ENCODE peak calls at places on chromosomes 5 and 9, in six cellular contexts. A, X, Y, K, F and C are unnamed samples.
A peak's percentile ranks its signal among the peaks of the same experiment; 100 is the strongest.

GRCh38 chr5:123518111-123518510 is 6.1 kb downstream of the CSNK1G3 start:
- DNase-seq in A (no peak), X (no peak), Y (no peak), K (no peak), F (no peak), C (no peak)

GRCh38 chr5:142664634-142665033 is 21.3 kb downstream of the FGF1 start:
- DNase-seq in A (no peak), X (no peak), Y (no peak), K (no peak), F (no peak), C (no peak)

GRCh38 chr9:90774682-90775081 is 26.9 kb upstream of the SYK start:
- DNase-seq in A (no peak), X (no peak), Y (no peak), K (no peak), F (no peak), C (no peak)

GRCh38 chr5:168327019-168327421 is 35.6 kb downstream of the WWC1 start:
- DNase-seq in A (no peak), X (no peak), Y (no peak), K (no peak), F (no peak), C (no peak)

GRCh38 chr5:90233496-90233895 is 176.1 kb downstream of the CETN3 start:
- DNase-seq in A (no peak), X (no peak), Y (no peak), K (no peak), F (no peak), C (no peak)

GRCh38 chr5:116763987-116764866 is 189.6 kb upstream of the SEMA6A start:
- DNase-seq in A (no peak), X (no peak), Y (no peak), K (no peak), F (no peak), C (no peak)

GRCh38 chr9:114936566-114936965 is 6.2 kb upstream of the TNFSF8 start:
- DNase-seq in A (no peak), X (no peak), Y (no peak), K (no peak), F (no peak), C (no peak)

GRCh38 chr9:131627846-131628820 is 82.8 kb downstream of the PRRT1B start:
- DNase-seq in A (no peak), X (no peak), Y (no peak), K (no peak), F (peak; percentile 39), C (no peak)

GRCh38 chr5:67612961-67613360 is 416.4 kb upstream of the CD180 start:
- DNase-seq in A (no peak), X (no peak), Y (no peak), K (no peak), F (no peak), C (no peak)

GRCh38 chr9:130110596-130111021 is 56.9 kb downstream of the GPR107 start:
- DNase-seq in A (no peak), X (no peak), Y (no peak), K (no peak), F (no peak), C (no peak)

GRCh38 chr9:95010431-95010838 is 283.9 kb downstream of the AOPEP start:
- DNase-seq in A (no peak), X (no peak), Y (no peak), K (no peak), F (no peak), C (no peak)

GRCh38 chr9:137459147-137459600 is at the start of gene NSMF:
- DNase-seq in A (peak; percentile 97), X (peak; percentile 98), Y (peak; percentile 66), K (peak; percentile 94), F (peak; percentile 92), C (peak; percentile 92)

GRCh38 chr9:88533951-88534455 is 975 bp upstream of the NXNL2 start:
- DNase-seq in A (no peak), X (peak; percentile 69), Y (no peak), K (no peak), F (no peak), C (no peak)

GRCh38 chr5:4815002-4815401 is 325.1 kb upstream of the ADAMTS16 start:
- DNase-seq in A (no peak), X (no peak), Y (no peak), K (no peak), F (no peak), C (no peak)

GRCh38 chr9:136122425-136123383 is 4.0 kb upstream of the TMEM250 start:
- DNase-seq in A (peak; percentile 88), X (peak; percentile 84), Y (no peak), K (peak; percentile 75), F (peak; percentile 72), C (peak; percentile 85)

GRCh38 chr5:54758038-54758437 is 227.4 kb downstream of the ESM1 start:
- DNase-seq in A (no peak), X (no peak), Y (no peak), K (no peak), F (no peak), C (no peak)
- TF ChIP-seq CTCF in A (no peak), X (no peak), Y (no peak), K (no peak), F (no peak), C (no peak)

DNA sequence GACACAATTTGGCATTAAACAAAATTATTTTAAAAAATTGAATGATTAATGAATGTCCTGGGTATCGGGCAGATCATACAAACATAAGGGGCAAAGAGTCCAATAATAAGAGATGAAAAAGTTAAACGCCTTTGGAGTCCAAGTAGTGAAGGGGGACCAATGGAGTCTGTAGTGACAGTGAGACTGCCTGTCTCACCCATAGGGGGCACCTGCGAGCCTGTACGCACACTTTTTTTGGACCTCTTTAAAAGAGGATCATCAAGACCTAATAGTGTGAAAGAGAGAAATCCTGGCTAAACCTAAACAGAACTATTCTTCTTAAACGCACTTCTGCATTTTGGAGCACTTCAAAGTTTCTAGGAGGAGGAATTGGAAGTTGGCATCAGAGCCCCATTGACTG is 636.0 kb upstream of the KLF4 start:
- DNase-seq in A (no peak), X (no peak), Y (no peak), K (no peak), F (no peak), C (no peak)
- TF ChIP-seq CTCF in A (peak; percentile 17), X (no peak), Y (no peak), K (no peak), F (no peak), C (peak; percentile 42)

DNA sequence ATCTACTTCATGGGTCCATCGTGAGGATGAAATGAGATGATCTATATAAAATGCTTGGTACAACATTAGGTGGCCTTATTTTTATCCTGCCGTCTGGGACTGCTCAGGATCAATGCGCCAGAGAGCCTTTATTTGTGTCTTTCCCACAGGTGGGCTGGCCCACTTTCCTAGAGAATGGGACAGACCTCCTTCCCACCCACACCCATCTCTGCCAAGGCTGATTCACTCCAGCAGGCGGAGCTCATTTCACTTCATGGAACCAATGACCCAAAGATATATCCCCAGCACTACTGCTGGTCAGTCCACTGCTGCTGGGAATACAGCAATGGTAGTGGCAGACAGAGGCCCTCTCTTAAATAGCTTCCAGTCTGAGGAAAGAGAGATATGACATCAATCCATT is 35.7 kb downstream of the TGFBI start:
- DNase-seq in A (no peak), X (no peak), Y (no peak), K (no peak), F (no peak), C (no peak)
- TF ChIP-seq CTCF in A (no peak), X (no peak), Y (peak; percentile 3), K (no peak), F (no peak), C (no peak)

GRCh38 chr5:26763151-26763550 is 275.2 kb downstream of the CDH9 start:
- DNase-seq in A (no peak), X (no peak), Y (no peak), K (no peak), F (no peak), C (no peak)
- TF ChIP-seq CTCF in A (no peak), X (no peak), Y (no peak), K (no peak), F (no peak), C (no peak)

DNA sequence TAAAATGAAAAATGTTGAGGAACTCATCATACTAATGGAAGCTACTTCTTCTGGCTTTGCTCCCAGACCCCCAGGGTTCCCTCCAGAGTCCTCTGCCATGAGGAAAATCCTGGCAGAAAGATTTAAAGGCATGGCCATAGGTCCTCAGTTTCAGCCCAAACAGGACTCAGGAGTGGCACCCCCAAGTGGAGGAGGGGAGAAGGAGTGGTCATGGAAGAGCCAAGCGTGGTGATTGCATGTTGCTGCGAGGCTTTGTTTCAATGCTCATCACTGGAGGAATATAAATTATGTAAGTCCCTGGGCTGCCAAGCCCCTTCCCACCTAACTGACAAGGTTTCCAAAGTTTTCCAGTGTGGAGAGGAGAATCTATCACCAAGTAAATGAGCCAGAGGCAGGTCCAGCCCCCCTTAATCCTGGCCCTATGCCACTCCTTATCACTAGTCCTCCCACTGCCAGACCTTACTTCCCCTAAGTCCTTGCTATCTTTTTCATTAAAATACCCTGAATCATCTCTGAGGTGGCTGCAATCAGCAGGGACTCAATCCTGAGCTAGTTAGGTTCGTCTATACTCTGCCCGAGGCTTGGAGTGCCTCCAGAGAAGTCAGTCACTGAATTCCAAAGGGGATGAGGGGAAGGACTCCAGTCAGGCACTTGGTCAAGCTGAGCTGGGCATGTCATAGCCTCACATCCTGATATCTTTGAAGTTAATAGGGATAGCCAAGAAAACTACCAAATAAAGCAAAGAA is 70.7 kb upstream of the TAF1L start:
- DNase-seq in A (no peak), X (no peak), Y (no peak), K (no peak), F (no peak), C (no peak)
- TF ChIP-seq CTCF in A (no peak), X (no peak), Y (no peak), K (no peak), F (no peak), C (no peak)

GRCh38 chr5:34957857-34958690 is 28.7 kb downstream of the DNAJC21 start:
- DNase-seq in A (peak; percentile 11), X (no peak), Y (no peak), K (no peak), F (no peak), C (peak; percentile 7)
- TF ChIP-seq CTCF in A (peak; percentile 65), X (peak; percentile 13), Y (peak; percentile 22), K (peak; percentile 45), F (peak; percentile 45), C (peak; percentile 69)

DNA sequence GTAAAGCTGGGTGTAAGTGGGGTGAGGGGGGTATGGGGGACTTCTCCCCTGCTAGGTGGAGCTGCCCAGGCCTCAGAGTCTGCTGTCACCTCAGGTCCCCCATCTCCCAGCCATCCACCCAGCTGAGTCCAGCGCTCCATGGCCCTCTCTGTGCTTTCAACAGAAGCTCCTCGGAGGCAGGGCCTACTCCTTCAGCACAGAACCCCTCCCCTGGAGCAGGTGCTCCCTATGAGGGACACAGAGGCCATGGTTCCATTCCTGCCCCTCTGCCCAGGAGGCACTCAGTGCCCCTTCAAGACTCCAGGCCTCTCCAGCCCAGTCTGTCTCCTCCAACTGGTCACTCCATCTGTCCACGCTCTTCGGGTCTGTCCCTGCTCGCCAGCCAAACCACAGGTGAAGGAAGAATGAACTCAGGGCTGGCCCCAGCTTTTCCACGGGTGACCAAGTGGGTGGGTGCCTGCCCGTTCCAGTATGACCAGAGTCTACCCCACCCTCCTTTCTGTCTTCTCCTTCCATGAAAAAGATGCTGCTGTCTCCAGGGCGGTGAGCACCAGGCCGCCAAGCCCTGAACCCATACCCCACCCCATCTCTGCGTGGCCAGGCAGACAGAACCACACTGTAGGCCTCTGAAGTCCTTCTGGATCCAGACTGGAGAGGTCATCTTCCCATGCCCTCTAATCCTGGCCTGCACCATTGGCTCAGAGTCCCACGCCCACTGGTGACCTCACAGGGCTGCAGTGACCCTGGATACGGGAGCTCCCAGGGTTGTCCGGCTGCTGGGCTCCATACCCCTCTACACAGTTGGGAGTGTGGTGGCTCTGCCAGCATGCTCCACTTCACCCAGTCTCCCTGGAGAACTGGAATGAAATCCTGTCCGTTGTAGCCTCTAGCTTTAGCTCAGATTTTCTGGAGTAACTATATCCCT is 11.9 kb downstream of the GBGT1 start:
- DNase-seq in A (no peak), X (no peak), Y (no peak), K (no peak), F (no peak), C (no peak)
- TF ChIP-seq CTCF in A (no peak), X (no peak), Y (no peak), K (no peak), F (no peak), C (no peak)